ENCODE peak calls at places on chromosomes 4 and X, in eight cellular contexts. One of them, this sample, is unnamed.

GRCh38 chr4:55010550-55010949 is 114.8 kb downstream of the KDR start:
- DNase-seq in AG08395: no peak
- DNase-seq in NCI-H1092: no peak
- DNase-seq in cardiac fibroblast: no peak
- DNase-seq in AG04449: no peak
- DNase-seq in GM12891: no peak
- DNase-seq in iris pigment epithelial cell: no peak
- DNase-seq in occipital lobe: no peak
- DNase-seq in this sample: no peak

GRCh38 chrX:149456476-149457245 is 48.4 kb downstream of the IDS start:
- DNase-seq in GM12891: no peak
- DNase-seq in NCI-H1092: no peak
- DNase-seq in AG04449: no peak
- DNase-seq in AG08395: no peak
- DNase-seq in cardiac fibroblast: no peak
- DNase-seq in occipital lobe: no peak
- DNase-seq in iris pigment epithelial cell: no peak
- DNase-seq in this sample: no peak

GRCh38 chr4:151287409-151287808 is 10.4 kb downstream of the PRSS48 start:
- DNase-seq in iris pigment epithelial cell: peak; percentile 27
- DNase-seq in AG08395: no peak
- DNase-seq in GM12891: no peak
- DNase-seq in AG04449: no peak
- DNase-seq in NCI-H1092: no peak
- DNase-seq in occipital lobe: no peak
- DNase-seq in cardiac fibroblast: peak; percentile 14
- DNase-seq in this sample: no peak

GRCh38 chr4:149199594-149199993 is 616.0 kb downstream of the IQCM start:
- DNase-seq in NCI-H1092: no peak
- DNase-seq in occipital lobe: no peak
- DNase-seq in AG04449: no peak
- DNase-seq in cardiac fibroblast: no peak
- DNase-seq in iris pigment epithelial cell: no peak
- DNase-seq in GM12891: no peak
- DNase-seq in AG08395: no peak
- DNase-seq in this sample: no peak

GRCh38 chrX:101693476-101693875 is 33.8 kb upstream of the ARMCX2 start:
- DNase-seq in occipital lobe: no peak
- DNase-seq in iris pigment epithelial cell: no peak
- DNase-seq in GM12891: no peak
- DNase-seq in AG04449: no peak
- DNase-seq in cardiac fibroblast: no peak
- DNase-seq in NCI-H1092: no peak
- DNase-seq in AG08395: no peak
- DNase-seq in this sample: peak; percentile 5

GRCh38 chr4:122826000-122826595 is 533 bp upstream of the FGF2 start:
- DNase-seq in NCI-H1092: no peak
- DNase-seq in occipital lobe: no peak
- DNase-seq in cardiac fibroblast: peak; percentile 64
- DNase-seq in AG04449: no peak
- DNase-seq in AG08395: no peak
- DNase-seq in GM12891: no peak
- DNase-seq in iris pigment epithelial cell: peak; percentile 55
- DNase-seq in this sample: no peak

GRCh38 chr4:142809559-142809958 is 36.5 kb downstream of the INPP4B start:
- DNase-seq in occipital lobe: no peak
- DNase-seq in NCI-H1092: no peak
- DNase-seq in AG04449: no peak
- DNase-seq in cardiac fibroblast: no peak
- DNase-seq in iris pigment epithelial cell: no peak
- DNase-seq in AG08395: no peak
- DNase-seq in GM12891: no peak
- DNase-seq in this sample: no peak

GRCh38 chr4:156686120-156686519 is 285.5 kb downstream of the PDGFC start:
- DNase-seq in cardiac fibroblast: peak; percentile 77
- DNase-seq in AG08395: peak; percentile 85
- DNase-seq in iris pigment epithelial cell: peak; percentile 95
- DNase-seq in occipital lobe: no peak
- DNase-seq in AG04449: peak; percentile 100
- DNase-seq in GM12891: no peak
- DNase-seq in NCI-H1092: no peak
- DNase-seq in this sample: no peak

GRCh38 chr4:122224348-122224747 is 72.2 kb downstream of the BLTP1 start:
- DNase-seq in AG08395: peak; percentile 12
- DNase-seq in NCI-H1092: no peak
- DNase-seq in cardiac fibroblast: peak; percentile 33
- DNase-seq in occipital lobe: no peak
- DNase-seq in iris pigment epithelial cell: peak; percentile 21
- DNase-seq in AG04449: no peak
- DNase-seq in GM12891: no peak
- DNase-seq in this sample: no peak

GRCh38 chrX:8663325-8663724 is 68.6 kb downstream of the ANOS1 start:
- DNase-seq in AG08395: no peak
- DNase-seq in NCI-H1092: no peak
- DNase-seq in iris pigment epithelial cell: no peak
- DNase-seq in AG04449: no peak
- DNase-seq in cardiac fibroblast: no peak
- DNase-seq in GM12891: no peak
- DNase-seq in occipital lobe: no peak
- DNase-seq in this sample: no peak

GRCh38 chrX:9349572-9350259 is 115.1 kb upstream of the TBL1X start:
- DNase-seq in occipital lobe: no peak
- DNase-seq in AG04449: no peak
- DNase-seq in NCI-H1092: no peak
- DNase-seq in cardiac fibroblast: peak; percentile 44
- DNase-seq in GM12891: no peak
- DNase-seq in iris pigment epithelial cell: no peak
- DNase-seq in AG08395: no peak
- DNase-seq in this sample: no peak

GRCh38 chr4:141676087-141676486 is 39.7 kb downstream of the IL15 start:
- DNase-seq in NCI-H1092: no peak
- DNase-seq in iris pigment epithelial cell: no peak
- DNase-seq in occipital lobe: no peak
- DNase-seq in GM12891: no peak
- DNase-seq in cardiac fibroblast: no peak
- DNase-seq in AG08395: no peak
- DNase-seq in AG04449: no peak
- DNase-seq in this sample: no peak

GRCh38 chr4:13386405-13387107 is 97.6 kb downstream of the RAB28 start:
- DNase-seq in occipital lobe: no peak
- DNase-seq in AG04449: no peak
- DNase-seq in iris pigment epithelial cell: peak; percentile 1
- DNase-seq in GM12891: no peak
- DNase-seq in NCI-H1092: no peak
- DNase-seq in cardiac fibroblast: peak; percentile 13
- DNase-seq in AG08395: no peak
- DNase-seq in this sample: no peak

GRCh38 chr4:159071178-159071968 is 31.5 kb upstream of the RAPGEF2 start:
- DNase-seq in AG04449: no peak
- DNase-seq in iris pigment epithelial cell: peak; percentile 85
- DNase-seq in AG08395: peak; percentile 28
- DNase-seq in GM12891: no peak
- DNase-seq in NCI-H1092: no peak
- DNase-seq in cardiac fibroblast: peak; percentile 77
- DNase-seq in occipital lobe: no peak
- DNase-seq in this sample: no peak

GRCh38 chrX:48972214-48973164 is 845 bp upstream of the KCND1 start:
- DNase-seq in AG04449: no peak
- DNase-seq in cardiac fibroblast: peak; percentile 48
- DNase-seq in AG08395: peak; percentile 34
- DNase-seq in NCI-H1092: peak; percentile 7
- DNase-seq in iris pigment epithelial cell: peak; percentile 46
- DNase-seq in occipital lobe: no peak
- DNase-seq in GM12891: peak; percentile 30
- DNase-seq in this sample: peak; percentile 22

GRCh38 chrX:32525234-32525633 is 686.1 kb downstream of the DMD start:
- DNase-seq in iris pigment epithelial cell: no peak
- DNase-seq in GM12891: no peak
- DNase-seq in NCI-H1092: no peak
- DNase-seq in AG08395: no peak
- DNase-seq in AG04449: no peak
- DNase-seq in occipital lobe: no peak
- DNase-seq in cardiac fibroblast: no peak
- DNase-seq in this sample: no peak

GRCh38 chr4:80239480-80239879 is 27.0 kb upstream of the FGF5 start:
- DNase-seq in iris pigment epithelial cell: peak; percentile 40
- DNase-seq in AG04449: no peak
- DNase-seq in cardiac fibroblast: peak; percentile 58
- DNase-seq in occipital lobe: no peak
- DNase-seq in GM12891: no peak
- DNase-seq in AG08395: peak; percentile 62
- DNase-seq in NCI-H1092: no peak
- DNase-seq in this sample: no peak